ENCODE peak calls at places on chromosome 16, in six cellular contexts. One of them, this sample, is unnamed.

GRCh38 chr16:11561440-11561797 is 25.3 kb downstream of the LITAF start:
- DNase-seq in breast epithelium: no peak
- DNase-seq in body of pancreas: no peak
- DNase-seq in heart left ventricle: no peak
- DNase-seq in prostate gland: no peak
- DNase-seq in lung: no peak
- DNase-seq in this sample: no peak

GRCh38 chr16:85372627-85373372 is 240.3 kb upstream of the GSE1 start:
- DNase-seq in heart left ventricle: no peak
- DNase-seq in prostate gland: no peak
- DNase-seq in breast epithelium: no peak
- DNase-seq in body of pancreas: peak; percentile 65
- DNase-seq in lung: no peak
- DNase-seq in this sample: peak; percentile 46

GRCh38 chr16:26673011-26673410 is 393.7 kb upstream of the C16orf82 start:
- DNase-seq in heart left ventricle: no peak
- DNase-seq in breast epithelium: no peak
- DNase-seq in prostate gland: no peak
- DNase-seq in lung: no peak
- DNase-seq in body of pancreas: no peak
- DNase-seq in this sample: no peak

GRCh38 chr16:8989099-8989878 is 25.6 kb upstream of the USP7 start:
- DNase-seq in lung: no peak
- DNase-seq in heart left ventricle: no peak
- DNase-seq in body of pancreas: peak; percentile 62
- DNase-seq in breast epithelium: no peak
- DNase-seq in prostate gland: no peak
- DNase-seq in this sample: no peak

GRCh38 chr16:48014349-48015135 is 141.3 kb downstream of the ABCC12 start:
- DNase-seq in prostate gland: no peak
- DNase-seq in heart left ventricle: no peak
- DNase-seq in breast epithelium: no peak
- DNase-seq in body of pancreas: no peak
- DNase-seq in lung: no peak
- DNase-seq in this sample: peak; percentile 89

GRCh38 chr16:88287219-88287618 is 95.5 kb upstream of the ZNF469 start:
- DNase-seq in lung: no peak
- DNase-seq in body of pancreas: no peak
- DNase-seq in heart left ventricle: no peak
- DNase-seq in breast epithelium: no peak
- DNase-seq in prostate gland: no peak
- DNase-seq in this sample: no peak

GRCh38 chr16:47358816-47359215 is 102.0 kb downstream of the ITFG1 start:
- DNase-seq in body of pancreas: no peak
- DNase-seq in prostate gland: no peak
- DNase-seq in lung: no peak
- DNase-seq in heart left ventricle: no peak
- DNase-seq in breast epithelium: no peak
- DNase-seq in this sample: peak; percentile 4

GRCh38 chr16:379183-379960 is 2.4 kb downstream of the PGAP6 start:
- DNase-seq in lung: peak; percentile 88
- DNase-seq in prostate gland: peak; percentile 86
- DNase-seq in breast epithelium: peak; percentile 75
- DNase-seq in heart left ventricle: no peak
- DNase-seq in body of pancreas: peak; percentile 98
- DNase-seq in this sample: no peak

GRCh38 chr16:85583491-85584181 is 29.5 kb upstream of the GSE1 start:
- DNase-seq in breast epithelium: no peak
- DNase-seq in prostate gland: no peak
- DNase-seq in heart left ventricle: no peak
- DNase-seq in lung: no peak
- DNase-seq in body of pancreas: no peak
- DNase-seq in this sample: no peak

GRCh38 chr16:78496189-78496588 is 396.7 kb downstream of the WWOX start:
- DNase-seq in prostate gland: no peak
- DNase-seq in lung: no peak
- DNase-seq in heart left ventricle: no peak
- DNase-seq in breast epithelium: no peak
- DNase-seq in body of pancreas: no peak
- DNase-seq in this sample: no peak

GRCh38 chr16:23615805-23616204 is 19.7 kb upstream of the NDUFAB1 start:
- DNase-seq in body of pancreas: no peak
- DNase-seq in heart left ventricle: no peak
- DNase-seq in lung: no peak
- DNase-seq in breast epithelium: no peak
- DNase-seq in prostate gland: no peak
- DNase-seq in this sample: no peak

GRCh38 chr16:28609631-28610594 is at the start of gene SULT1A1:
- DNase-seq in body of pancreas: peak; percentile 94
- DNase-seq in lung: peak; percentile 86
- DNase-seq in prostate gland: no peak
- DNase-seq in heart left ventricle: peak; percentile 69
- DNase-seq in breast epithelium: peak; percentile 81
- DNase-seq in this sample: no peak

GRCh38 chr16:685967-686366 is 1.8 kb upstream of the JMJD8 start:
- DNase-seq in lung: no peak
- DNase-seq in prostate gland: no peak
- DNase-seq in body of pancreas: peak; percentile 65
- DNase-seq in breast epithelium: no peak
- DNase-seq in heart left ventricle: no peak
- DNase-seq in this sample: no peak

GRCh38 chr16:68935008-68935407 is 91.7 kb downstream of the TANGO6 start:
- DNase-seq in breast epithelium: no peak
- DNase-seq in heart left ventricle: no peak
- DNase-seq in body of pancreas: no peak
- DNase-seq in lung: no peak
- DNase-seq in prostate gland: no peak
- DNase-seq in this sample: no peak

GRCh38 chr16:58511933-58512815 is 3.1 kb upstream of the SETD6 start:
- DNase-seq in heart left ventricle: peak; percentile 75
- DNase-seq in lung: peak; percentile 76
- DNase-seq in body of pancreas: peak; percentile 83
- DNase-seq in prostate gland: peak; percentile 63
- DNase-seq in breast epithelium: peak; percentile 74
- DNase-seq in this sample: peak; percentile 40

GRCh38 chr16:31876955-31877828 is 3.6 kb downstream of the ZNF267 start:
- DNase-seq in lung: no peak
- DNase-seq in breast epithelium: no peak
- DNase-seq in heart left ventricle: no peak
- DNase-seq in body of pancreas: no peak
- DNase-seq in prostate gland: no peak
- DNase-seq in this sample: peak; percentile 77

GRCh38 chr16:12340151-12340733 is 363.7 kb downstream of the SNX29 start:
- DNase-seq in lung: peak; percentile 37
- DNase-seq in body of pancreas: peak; percentile 59
- DNase-seq in breast epithelium: no peak
- DNase-seq in prostate gland: peak; percentile 36
- DNase-seq in heart left ventricle: no peak
- DNase-seq in this sample: no peak

GRCh38 chr16:84518804-84519341 is 14.4 kb upstream of the MEAK7 start:
- DNase-seq in breast epithelium: peak; percentile 68
- DNase-seq in heart left ventricle: no peak
- DNase-seq in lung: no peak
- DNase-seq in prostate gland: no peak
- DNase-seq in body of pancreas: no peak
- DNase-seq in this sample: no peak

GRCh38 chr16:85150331-85150940 is 38.2 kb upstream of the CIBAR2 start:
- DNase-seq in heart left ventricle: no peak
- DNase-seq in breast epithelium: no peak
- DNase-seq in prostate gland: no peak
- DNase-seq in lung: no peak
- DNase-seq in body of pancreas: no peak
- DNase-seq in this sample: no peak

GRCh38 chr16:46857261-46857962 is 26.4 kb upstream of the C16orf87 start:
- DNase-seq in body of pancreas: peak; percentile 49
- DNase-seq in breast epithelium: no peak
- DNase-seq in heart left ventricle: no peak
- DNase-seq in prostate gland: peak; percentile 30
- DNase-seq in lung: no peak
- DNase-seq in this sample: peak; percentile 41

GRCh38 chr16:28212532-28212873 is 738 bp upstream of the XPO6 start:
- DNase-seq in prostate gland: no peak
- DNase-seq in heart left ventricle: no peak
- DNase-seq in body of pancreas: no peak
- DNase-seq in breast epithelium: no peak
- DNase-seq in lung: no peak
- DNase-seq in this sample: no peak

GRCh38 chr16:20673882-20674683 is 23.4 kb downstream of the ACSM1 start:
- DNase-seq in body of pancreas: no peak
- DNase-seq in heart left ventricle: no peak
- DNase-seq in breast epithelium: no peak
- DNase-seq in lung: no peak
- DNase-seq in prostate gland: no peak
- DNase-seq in this sample: no peak

GRCh38 chr16:86946981-86947380 is 368.6 kb downstream of the FOXL1 start:
- DNase-seq in prostate gland: no peak
- DNase-seq in heart left ventricle: no peak
- DNase-seq in breast epithelium: no peak
- DNase-seq in body of pancreas: no peak
- DNase-seq in lung: no peak
- DNase-seq in this sample: no peak

GRCh38 chr16:11310997-11311561 is 29.9 kb upstream of the PRM1 start:
- DNase-seq in body of pancreas: no peak
- DNase-seq in breast epithelium: no peak
- DNase-seq in heart left ventricle: no peak
- DNase-seq in prostate gland: no peak
- DNase-seq in lung: no peak
- DNase-seq in this sample: no peak

GRCh38 chr16:27779719-27780161 is 229.8 kb downstream of the KATNIP start:
- DNase-seq in body of pancreas: no peak
- DNase-seq in breast epithelium: no peak
- DNase-seq in prostate gland: peak; percentile 17
- DNase-seq in heart left ventricle: no peak
- DNase-seq in lung: peak; percentile 57
- DNase-seq in this sample: peak; percentile 56

GRCh38 chr16:85017151-85017550 is 5.8 kb upstream of the ZDHHC7 start:
- DNase-seq in heart left ventricle: no peak
- DNase-seq in prostate gland: no peak
- DNase-seq in body of pancreas: no peak
- DNase-seq in breast epithelium: no peak
- DNase-seq in lung: no peak
- DNase-seq in this sample: no peak

GRCh38 chr16:60945225-60945624 is 1091.0 kb downstream of the CDH8 start:
- DNase-seq in prostate gland: no peak
- DNase-seq in breast epithelium: no peak
- DNase-seq in body of pancreas: no peak
- DNase-seq in heart left ventricle: no peak
- DNase-seq in lung: no peak
- DNase-seq in this sample: peak; percentile 5

DNA sequence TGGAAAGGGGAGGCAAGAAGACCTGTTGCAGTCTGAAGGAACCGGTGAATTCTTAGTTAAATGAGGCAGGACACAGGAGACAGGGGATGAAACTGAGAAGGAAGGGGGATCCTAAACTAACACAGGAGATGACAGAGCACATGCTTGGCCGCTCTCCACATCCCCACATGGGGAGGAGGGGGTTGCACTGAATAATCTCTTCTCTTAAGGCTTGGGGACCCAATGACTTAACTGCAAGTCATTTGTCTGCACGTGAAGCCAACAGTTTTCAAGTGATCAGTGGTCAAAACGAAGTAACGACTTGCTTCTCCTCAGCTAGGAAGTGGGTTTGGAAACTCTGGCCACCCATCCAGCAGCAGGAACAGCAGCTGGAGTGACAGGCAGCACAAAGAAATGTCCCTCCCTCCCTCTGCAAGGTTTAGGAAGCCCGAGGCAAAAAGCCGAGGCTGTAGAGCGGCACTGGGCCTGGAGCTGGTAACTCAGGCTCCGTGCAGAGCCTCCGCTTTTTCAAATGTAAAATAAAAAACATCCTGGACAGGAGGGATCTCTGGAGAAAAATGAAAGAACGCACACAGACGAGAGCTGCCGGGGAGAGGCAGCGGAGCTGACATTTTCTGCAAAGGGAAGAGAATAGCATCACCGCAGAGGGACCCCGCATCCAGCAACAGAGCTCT is 335.1 kb upstream of the ZFHX3 start:
- DNase-seq in body of pancreas: no peak
- DNase-seq in heart left ventricle: no peak
- DNase-seq in prostate gland: no peak
- DNase-seq in breast epithelium: no peak
- DNase-seq in lung: no peak
- DNase-seq in this sample: no peak
- H3K27ac ChIP-seq in body of pancreas: no peak overlapping the region
- H3K27ac ChIP-seq in heart left ventricle: no peak overlapping the region
- H3K27ac ChIP-seq in prostate gland: no peak overlapping the region
- H3K27ac ChIP-seq in breast epithelium: no peak overlapping the region
- H3K27ac ChIP-seq in lung: no peak overlapping the region
- H3K27ac ChIP-seq in this sample: no peak overlapping the region

DNA sequence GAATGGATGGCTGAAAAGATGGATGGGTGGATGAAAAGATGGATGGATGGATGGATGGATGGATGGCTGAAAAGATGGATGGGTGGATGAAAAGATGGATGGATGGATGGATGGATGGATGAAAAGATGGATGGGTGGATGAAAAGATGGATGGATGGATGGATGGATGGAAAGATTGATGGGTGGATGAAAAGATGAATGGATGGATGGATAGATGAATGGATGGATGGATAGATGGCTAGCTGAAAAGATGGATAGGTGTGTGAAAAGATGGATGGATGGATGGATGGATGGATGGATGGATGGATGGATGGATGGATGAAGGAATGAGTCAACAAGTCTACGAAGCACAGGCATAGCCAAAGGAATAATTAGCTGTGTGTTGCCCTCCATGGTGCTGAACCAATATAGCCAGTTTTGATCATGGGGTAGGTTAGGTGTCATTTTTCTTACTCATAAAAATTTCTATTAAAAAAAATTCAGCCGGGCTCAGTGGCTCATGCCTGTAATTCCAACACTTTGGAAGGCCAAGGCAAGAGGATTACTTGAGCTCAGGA is 41.1 kb downstream of the NLRC5 start:
- DNase-seq in body of pancreas: no peak
- DNase-seq in breast epithelium: no peak
- DNase-seq in lung: no peak
- DNase-seq in prostate gland: no peak
- DNase-seq in heart left ventricle: no peak
- DNase-seq in this sample: no peak
- TF ChIP-seq CTCF in body of pancreas: no peak
- TF ChIP-seq CTCF in breast epithelium: no peak
- TF ChIP-seq CTCF in lung: no peak
- TF ChIP-seq CTCF in prostate gland: no peak
- TF ChIP-seq CTCF in heart left ventricle: no peak
- TF ChIP-seq CTCF in this sample: no peak

GRCh38 chr16:4361033-4361943 is 10.2 kb upstream of the PAM16 start:
- DNase-seq in heart left ventricle: no peak
- DNase-seq in prostate gland: no peak
- DNase-seq in breast epithelium: no peak
- DNase-seq in body of pancreas: no peak
- DNase-seq in lung: no peak
- DNase-seq in this sample: no peak
- H3K27ac ChIP-seq in heart left ventricle: no peak overlapping the region
- H3K27ac ChIP-seq in prostate gland: no peak overlapping the region
- H3K27ac ChIP-seq in breast epithelium: no peak overlapping the region
- H3K27ac ChIP-seq in body of pancreas: no peak overlapping the region
- H3K27ac ChIP-seq in lung: no peak overlapping the region
- H3K27ac ChIP-seq in this sample: peak overlapping the region; percentile 50

DNA sequence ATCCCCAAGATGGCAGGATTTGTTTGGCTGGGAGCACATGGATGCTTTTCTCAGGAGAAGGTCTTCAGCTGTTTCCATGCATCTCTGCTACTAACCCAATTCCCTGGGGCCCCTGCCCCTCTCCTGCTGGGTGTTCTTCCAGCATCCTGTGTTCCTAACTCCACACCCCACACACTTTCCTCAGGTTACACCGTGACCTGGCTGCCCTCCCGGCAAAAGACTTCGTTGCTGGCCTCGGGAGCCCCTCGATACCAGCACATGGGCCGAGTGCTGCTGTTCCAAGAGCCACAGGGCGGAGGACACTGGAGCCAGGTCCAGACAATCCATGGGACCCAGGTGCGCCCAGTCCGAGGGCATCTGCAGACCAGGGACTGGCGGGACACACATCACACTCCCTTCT is 21.5 kb downstream of the ITGAL start:
- DNase-seq in body of pancreas: no peak
- DNase-seq in lung: no peak
- DNase-seq in breast epithelium: no peak
- DNase-seq in prostate gland: no peak
- DNase-seq in heart left ventricle: no peak
- DNase-seq in this sample: no peak
- TF ChIP-seq CTCF in body of pancreas: no peak
- TF ChIP-seq CTCF in lung: no peak
- TF ChIP-seq CTCF in breast epithelium: no peak
- TF ChIP-seq CTCF in prostate gland: no peak
- TF ChIP-seq CTCF in heart left ventricle: no peak
- TF ChIP-seq CTCF in this sample: no peak